ENCODE peak calls at places on chromosomes 3 and 15, in seven cellular contexts. O, D, T, X, W, I and V are unnamed samples.

GRCh38 chr15:100767002-100767825 is 112.4 kb upstream of the ALDH1A3 start:
- DNase-seq in D (no peak), X (no peak), T (no peak), O (no peak), I (no peak), W (peak; percentile 52), V (no peak)

GRCh38 chr15:76190767-76191538 is 120.3 kb downstream of the ETFA start:
- DNase-seq in W (peak; percentile 89), T (peak; percentile 79), O (peak; percentile 55), I (peak; percentile 78), X (peak; percentile 38), D (peak; percentile 60), V (no peak)

GRCh38 chr15:92451225-92451825 is 57.6 kb downstream of the ST8SIA2 start:
- DNase-seq in T (no peak), I (peak; percentile 7), O (peak; percentile 87), D (no peak), X (peak; percentile 7), W (no peak), V (no peak)

GRCh38 chr3:195260286-195260905 is 10.6 kb downstream of the XXYLT1 start:
- DNase-seq in X (no peak), T (peak; percentile 27), I (no peak), W (no peak), D (peak; percentile 24), O (no peak), V (no peak)

GRCh38 chr3:28521663-28522062 is 173.0 kb upstream of the AZI2 start:
- DNase-seq in X (no peak), I (no peak), W (no peak), O (no peak), D (no peak), T (no peak), V (no peak)

GRCh38 chr3:190626951-190627620 is 113.2 kb downstream of the IL1RAP start:
- DNase-seq in D (no peak), T (no peak), I (no peak), X (no peak), W (no peak), O (no peak), V (no peak)

GRCh38 chr3:177525987-177526712 is 328.9 kb upstream of the TBL1XR1 start:
- DNase-seq in W (no peak), X (no peak), D (no peak), T (peak; percentile 19), I (peak; percentile 68), O (peak; percentile 46), V (no peak)

GRCh38 chr3:100880845-100881244 is 112.4 kb downstream of the ABI3BP start:
- DNase-seq in D (no peak), X (no peak), T (peak; percentile 40), O (no peak), W (no peak), I (peak; percentile 36), V (no peak)

GRCh38 chr15:90086868-90087268 is 15.4 kb downstream of the IDH2 start:
- DNase-seq in I (peak; percentile 67), W (no peak), T (peak; percentile 63), D (no peak), X (no peak), O (no peak), V (no peak)

GRCh38 chr3:120680193-120680894 is 1.7 kb downstream of the HGD start:
- DNase-seq in O (no peak), T (no peak), I (no peak), X (no peak), D (no peak), W (no peak), V (no peak)

GRCh38 chr3:142929109-142929508 is 34.4 kb downstream of the PAQR9 start:
- DNase-seq in W (no peak), X (no peak), T (peak; percentile 66), I (peak; percentile 70), O (peak; percentile 43), D (no peak), V (peak; percentile 11)

GRCh38 chr15:25738171-25738792 is 124.8 kb downstream of the ATP10A start:
- DNase-seq in W (peak; percentile 57), X (no peak), I (no peak), T (peak; percentile 40), D (no peak), O (no peak), V (no peak)

GRCh38 chr3:13504161-13504831 is 24.2 kb downstream of the HDAC11 start:
- DNase-seq in O (peak; percentile 68), X (no peak), W (no peak), I (peak; percentile 83), T (no peak), D (no peak), V (no peak)

GRCh38 chr3:13507247-13507790 is 27.2 kb downstream of the HDAC11 start:
- DNase-seq in D (no peak), I (no peak), T (no peak), X (no peak), O (no peak), W (no peak), V (no peak)

GRCh38 chr3:13506680-13507079 is 26.6 kb downstream of the HDAC11 start:
- DNase-seq in D (no peak), X (no peak), I (no peak), O (no peak), T (no peak), W (no peak), V (no peak)

GRCh38 chr3:13506239-13506638 is 26.1 kb downstream of the HDAC11 start:
- DNase-seq in O (no peak), T (no peak), X (no peak), I (no peak), W (no peak), D (no peak), V (no peak)

GRCh38 chr3:13505147-13506130 is 25.3 kb downstream of the HDAC11 start:
- DNase-seq in W (no peak), O (no peak), X (no peak), I (no peak), T (no peak), D (no peak), V (no peak)
- H3K4me3 ChIP-seq in W (no peak overlapping the region), O (no peak overlapping the region), X (no peak overlapping the region), I (no peak overlapping the region), T (no peak overlapping the region), D (no peak overlapping the region), V (no peak overlapping the region)

DNA sequence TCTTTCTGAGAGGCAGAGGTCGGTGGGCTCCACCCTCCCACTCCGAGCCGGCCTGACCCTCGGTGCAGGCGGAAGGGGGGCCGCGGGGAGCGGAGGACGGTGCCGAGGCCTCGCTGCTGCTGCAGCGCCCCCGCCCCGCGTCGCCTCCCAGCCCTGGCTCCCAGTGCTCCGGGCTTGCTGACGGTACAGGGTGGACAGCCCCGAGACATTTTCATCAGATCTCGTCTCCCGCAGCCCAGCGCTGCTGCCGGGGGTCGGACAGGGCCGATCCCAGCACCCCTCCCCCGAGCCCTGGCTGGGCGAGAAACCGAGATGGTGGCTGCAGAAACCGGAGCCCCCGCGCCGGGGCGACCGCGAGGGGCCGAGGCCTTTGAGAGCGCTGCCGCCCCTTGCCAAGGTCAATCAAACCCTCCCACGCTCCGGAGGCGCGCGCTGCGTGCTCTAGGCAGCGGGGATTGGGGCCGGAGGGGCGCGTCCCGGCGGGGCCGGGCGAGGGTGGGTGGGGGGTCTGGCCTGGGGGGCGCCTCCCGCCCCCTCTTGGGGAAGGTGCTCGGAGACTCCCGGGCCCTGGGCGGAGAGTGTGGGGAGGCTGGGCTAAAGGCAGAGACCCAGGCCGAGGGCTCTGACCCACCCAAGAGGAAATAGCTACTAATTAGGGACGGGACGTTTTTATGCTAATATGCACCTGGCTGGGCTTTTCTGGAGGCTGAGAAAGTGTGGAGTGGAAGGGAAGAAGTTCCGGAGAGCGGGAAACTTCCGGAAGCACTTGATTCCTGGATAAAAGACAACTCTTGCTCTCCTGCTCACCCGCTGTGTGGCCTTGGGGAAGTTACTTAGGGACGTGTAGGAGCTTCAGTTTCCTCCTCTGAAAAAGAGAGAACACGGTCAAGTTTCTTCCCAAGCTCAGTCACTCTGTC is 42.7 kb downstream of the EPHB3 start:
- DNase-seq in I (no peak), O (no peak), W (peak; percentile 69), T (no peak), D (no peak), X (no peak), V (no peak)
- TF ChIP-seq CTCF in I (no peak), O (no peak), W (no peak), T (no peak), D (no peak), X (no peak), V (no peak)

GRCh38 chr15:69296606-69297005 is 2.1 kb upstream of the PAQR5 start:
- DNase-seq in X (no peak), D (no peak), O (no peak), I (no peak), T (no peak), W (no peak), V (no peak)

GRCh38 chr15:69298354-69298696 is 387 bp upstream of the PAQR5 start:
- DNase-seq in X (no peak), D (no peak), W (no peak), T (no peak), I (no peak), O (no peak), V (no peak)

GRCh38 chr15:69299451-69300128 is 878 bp downstream of the PAQR5 start:
- DNase-seq in X (no peak), I (no peak), O (no peak), D (no peak), T (no peak), W (no peak), V (no peak)

GRCh38 chr15:69298697-69299441 is at the start of gene PAQR5:
- DNase-seq in D (no peak), I (no peak), O (no peak), X (no peak), T (no peak), W (no peak), V (no peak)

GRCh38 chr15:69297642-69298353 is 914 bp upstream of the PAQR5 start:
- DNase-seq in W (no peak), X (no peak), D (no peak), I (no peak), T (no peak), O (no peak), V (no peak)
- H3K4me3 ChIP-seq in W (no peak overlapping the region), X (no peak overlapping the region), D (no peak overlapping the region), I (no peak overlapping the region), T (no peak overlapping the region), O (no peak overlapping the region), V (no peak overlapping the region)

GRCh38 chr15:33158359-33158758 is 36.2 kb downstream of the FMN1 start:
- DNase-seq in D (no peak), W (no peak), O (no peak), I (no peak), T (no peak), X (no peak), V (no peak)

GRCh38 chr15:33161209-33161608 is 33.3 kb downstream of the FMN1 start:
- DNase-seq in O (no peak), T (no peak), X (no peak), D (no peak), I (no peak), W (no peak), V (no peak)

GRCh38 chr15:33157636-33158035 is 36.9 kb downstream of the FMN1 start:
- DNase-seq in X (no peak), T (no peak), D (no peak), O (no peak), I (no peak), W (no peak), V (no peak)

GRCh38 chr15:33160581-33161165 is 33.8 kb downstream of the FMN1 start:
- DNase-seq in D (no peak), X (no peak), I (peak; percentile 54), T (no peak), O (no peak), W (no peak), V (no peak)

DNA sequence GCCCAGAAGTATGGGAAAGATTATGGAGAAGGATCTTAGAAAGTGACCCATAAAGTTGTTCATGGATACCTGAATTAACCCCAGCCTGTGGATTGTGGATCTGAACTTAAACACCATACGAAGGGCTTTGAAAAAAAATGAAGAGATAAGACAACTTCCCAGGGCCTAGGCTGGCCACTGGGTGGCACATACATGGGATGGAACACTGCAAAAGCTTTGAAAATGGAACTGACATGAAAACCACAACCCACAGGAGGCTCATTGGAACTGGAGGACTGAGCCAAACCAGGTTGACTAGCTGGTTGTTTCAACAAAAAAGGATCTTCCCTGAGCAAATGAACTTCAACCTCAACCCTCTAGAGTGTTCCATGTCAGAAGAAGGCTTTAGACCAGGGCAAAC is 34.5 kb downstream of the FMN1 start:
- DNase-seq in X (no peak), O (no peak), I (no peak), W (no peak), T (no peak), D (no peak), V (no peak)
- TF ChIP-seq CTCF in X (no peak), O (peak; percentile 50), I (peak; percentile 29), W (no peak), T (no peak), D (no peak), V (no peak)